ENCODE peak calls at places on chromosomes 13 and 19, in seven cellular contexts. Z is HCT116, W is upper lobe of left lung, E is prostate gland, T is HepG2, U is sigmoid colon, V is stomach. K is an unnamed sample. For H3K27me3, the result is how much of the 10 kb centered on the place peaks cover.

GRCh38 chr13:51921790-51922740 is 60.3 kb downstream of the CCDC70 start:
- DNase-seq in E (no peak), V (no peak), T (no peak), U (no peak), W (no peak), Z (no peak), K (no peak)

GRCh38 chr19:39324242-39324842 is 3.7 kb upstream of the LRFN1 start:
- DNase-seq in T (no peak), W (no peak), Z (no peak), U (no peak), E (no peak), V (no peak), K (no peak)

GRCh38 chr19:18110833-18111232 is 13.3 kb downstream of the MAST3 start:
- DNase-seq in W (peak), Z (no peak), E (no peak), T (no peak), V (peak), U (no peak), K (no peak)

GRCh38 chr13:27556109-27556508 is 64.2 kb downstream of the LNX2 start:
- DNase-seq in U (peak), E (no peak), T (no peak), V (no peak), Z (no peak), W (no peak), K (no peak)

GRCh38 chr13:41059466-41059865 is 1.8 kb upstream of the WBP4 start:
- DNase-seq in U (no peak), V (no peak), T (no peak), E (no peak), W (no peak), Z (no peak), K (no peak)

GRCh38 chr13:83065136-83065535 is 817.1 kb downstream of the SLITRK1 start:
- DNase-seq in T (no peak), W (no peak), E (peak), V (no peak), U (peak), Z (no peak), K (no peak)

GRCh38 chr19:10936661-10937084 is 8.1 kb downstream of the TIMM29 start:
- DNase-seq in V (peak), T (peak), W (peak), Z (peak), U (no peak), E (peak), K (no peak)

GRCh38 chr13:49697468-49697867 is 6.2 kb upstream of the EBPL start:
- DNase-seq in Z (no peak), E (no peak), T (no peak), W (no peak), V (no peak), U (no peak), K (no peak)

GRCh38 chr19:3154957-3155736 is 19.3 kb downstream of the GNA15 start:
- DNase-seq in E (peak), V (peak), T (peak), W (peak), U (peak), Z (peak), K (no peak)

GRCh38 chr13:40749327-40749726 is 21.7 kb downstream of the MRPS31 start:
- DNase-seq in Z (no peak), E (no peak), U (no peak), V (no peak), W (no peak), T (no peak), K (no peak)

GRCh38 chr19:42480335-42481095 is 37.8 kb upstream of the CXCL17 start:
- DNase-seq in U (no peak), W (peak), V (peak), Z (no peak), T (peak), E (no peak), K (no peak)

GRCh38 chr13:27607125-27607524 is 13.2 kb downstream of the LNX2 start:
- DNase-seq in V (no peak), U (no peak), E (no peak), Z (peak), T (peak), W (peak), K (no peak)

GRCh38 chr13:20192470-20193141 is at the start of gene GJB2:
- DNase-seq in V (peak), T (no peak), W (no peak), E (no peak), Z (no peak), U (no peak), K (no peak)

GRCh38 chr13:42969558-42970172 is 22.4 kb downstream of the EPSTI1 start:
- DNase-seq in V (peak), W (peak), E (peak), Z (peak), T (peak), U (peak), K (peak)

GRCh38 chr13:37755349-37755748 is 114.2 kb downstream of the TRPC4 start:
- DNase-seq in Z (no peak), T (no peak), U (no peak), V (no peak), W (no peak), E (no peak), K (no peak)

GRCh38 chr13:38340624-38341023 is 9.0 kb upstream of the UFM1 start:
- DNase-seq in T (no peak), E (no peak), Z (no peak), U (no peak), W (no peak), V (no peak), K (no peak)

GRCh38 chr19:31905980-31906948 is 439.1 kb upstream of the ZNF507 start:
- DNase-seq in Z (no peak), U (peak), E (peak), V (no peak), W (peak), T (no peak), K (no peak)

GRCh38 chr19:3129112-3129511 is 6.7 kb upstream of the GNA15 start:
- DNase-seq in U (no peak), V (no peak), E (peak), T (peak), W (no peak), Z (peak), K (no peak)

GRCh38 chr19:38862321-38863059 is 12.7 kb upstream of the HNRNPL start:
- DNase-seq in U (peak), T (no peak), W (peak), V (no peak), Z (no peak), E (peak), K (peak)

GRCh38 chr19:10884273-10884672 is 12.9 kb downstream of the CARM1 start:
- DNase-seq in V (no peak), W (no peak), T (no peak), U (peak), Z (peak), E (no peak), K (no peak)

GRCh38 chr13:29411493-29411892 is 184.0 kb downstream of the SLC7A1 start:
- DNase-seq in U (no peak), Z (no peak), W (no peak), E (no peak), T (no peak), V (no peak), K (no peak)

GRCh38 chr13:27813826-27814225 is 21.5 kb downstream of the GSX1 start:
- DNase-seq in E (no peak), U (peak), Z (no peak), W (no peak), V (no peak), T (no peak), K (no peak)

GRCh38 chr19:24086974-24087595 is at the start of gene ZNF254:
- DNase-seq in Z (no peak), W (peak), U (peak), V (peak), E (peak), T (no peak), K (peak)

GRCh38 chr13:45269204-45269603 is 68.4 kb upstream of the KCTD4 start:
- DNase-seq in T (no peak), W (no peak), V (no peak), Z (no peak), E (no peak), U (no peak), K (no peak)

GRCh38 chr19:1333789-1334188 is 48.1 kb downstream of the EFNA2 start:
- DNase-seq in W (no peak), U (no peak), V (no peak), Z (no peak), E (no peak), T (no peak), K (no peak)

GRCh38 chr19:45045671-45046353 is 7.0 kb downstream of the CLASRP start:
- DNase-seq in U (no peak), W (no peak), Z (no peak), E (no peak), T (peak), V (peak), K (no peak)

GRCh38 chr13:76828316-76828741 is 57.9 kb downstream of the KCTD12 start:
- DNase-seq in V (no peak), W (no peak), E (no peak), U (no peak), T (no peak), Z (no peak), K (no peak)

GRCh38 chr13:100836696-100837095 is 162.1 kb upstream of the TMTC4 start:
- DNase-seq in E (no peak), Z (no peak), W (no peak), V (no peak), U (no peak), T (no peak), K (no peak)

GRCh38 chr13:37414667-37415066 is 183.9 kb downstream of the POSTN start:
- DNase-seq in W (no peak), V (no peak), T (no peak), Z (no peak), E (no peak), U (no peak), K (no peak)

GRCh38 chr13:98332222-98332621 is 155.2 kb upstream of the RNF113B start:
- DNase-seq in U (no peak), T (no peak), V (no peak), E (no peak), Z (no peak), W (no peak), K (no peak)

GRCh38 chr19:9674669-9675357 is at the start of gene ZNF562:
- DNase-seq in T (peak), V (peak), W (peak), E (peak), U (peak), Z (peak), K (peak)

GRCh38 chr19:660793-661426 is 2.1 kb downstream of the RNF126 start:
- DNase-seq in Z (no peak), T (peak), E (no peak), U (peak), V (peak), W (no peak), K (no peak)

DNA sequence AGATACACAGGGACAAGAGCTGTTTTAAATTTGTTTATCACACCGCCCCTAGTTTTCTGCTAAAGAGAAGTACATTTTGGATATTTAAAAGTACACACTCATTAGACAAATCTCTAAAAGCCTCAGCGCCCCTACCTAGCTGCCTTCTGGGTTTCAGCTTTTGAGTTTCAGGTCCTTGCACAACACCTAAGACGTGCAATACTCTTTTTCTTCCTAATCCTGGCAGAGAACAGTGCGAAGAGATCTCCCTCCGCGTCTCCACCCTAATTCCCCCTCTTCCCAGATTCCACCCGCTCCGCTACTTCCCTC is 419 bp upstream of the KLF5 start:
- DNase-seq in E (no peak), U (no peak), W (no peak), V (no peak), Z (no peak), T (no peak), K (no peak)
- H3K27me3 ChIP-seq in E (under half), U (under half), W (under half), V (under half), Z (under half), T (under half), K (under half)

GRCh38 chr19:5831152-5831551 is 8.3 kb downstream of the FUT6 start:
- DNase-seq in U (no peak), W (no peak), T (no peak), V (no peak), Z (no peak), E (no peak), K (no peak)
- H3K27ac ChIP-seq in U (no peak), W (no peak), T (no peak), V (no peak), Z (no peak), E (no peak), K (no peak)

DNA sequence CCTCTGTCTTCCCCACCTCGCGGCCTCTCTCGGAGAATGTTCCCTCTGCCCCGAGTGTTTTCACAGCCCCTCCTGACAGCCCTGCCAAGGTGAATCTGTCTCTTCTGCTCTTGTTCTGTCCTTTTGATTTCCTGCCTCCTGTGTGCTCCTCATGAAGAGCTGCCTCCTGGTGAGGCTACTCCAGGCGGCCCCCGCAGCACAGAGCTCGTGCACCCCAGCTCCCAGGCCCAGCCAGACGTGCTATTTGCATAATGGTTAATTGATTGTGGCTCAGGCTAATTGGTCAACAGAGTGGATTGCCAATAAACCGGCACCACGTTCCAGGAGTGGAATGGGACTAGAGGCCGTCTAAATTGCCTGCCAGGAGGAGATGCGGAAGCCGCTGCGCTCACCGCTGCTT is 143.8 kb downstream of the KDM4B start:
- DNase-seq in V (no peak), Z (no peak), E (no peak), T (no peak), W (no peak), U (no peak), K (no peak)
- TF ChIP-seq POLR2AphosphoS5 in V (no peak), Z (no peak), E (no peak), T (no peak), W (no peak), U (no peak), K (no peak)

GRCh38 chr19:6101991-6102390 is 8.3 kb downstream of the RFX2 start:
- DNase-seq in T (no peak), U (no peak), V (no peak), W (no peak), E (no peak), Z (no peak), K (no peak)
- H3K27me3 ChIP-seq in T (under half), U (under half), V (under half), W (under half), E (under half), Z (under half), K (under half)

GRCh38 chr13:110336108-110336507 is 29.0 kb downstream of the COL4A2 start:
- DNase-seq in U (no peak), T (no peak), Z (no peak), E (no peak), V (no peak), W (no peak), K (no peak)

GRCh38 chr13:110337287-110337686 is 30.2 kb downstream of the COL4A2 start:
- DNase-seq in E (no peak), U (peak), Z (no peak), W (no peak), V (no peak), T (no peak), K (no peak)

GRCh38 chr13:110338441-110339101 is 31.5 kb downstream of the COL4A2 start:
- DNase-seq in V (no peak), W (no peak), E (no peak), U (peak), T (no peak), Z (no peak), K (no peak)

GRCh38 chr13:110334841-110335490 is 27.9 kb downstream of the COL4A2 start:
- DNase-seq in T (no peak), Z (no peak), W (no peak), V (no peak), U (no peak), E (no peak), K (no peak)

GRCh38 chr13:110336681-110337080 is 29.6 kb downstream of the COL4A2 start:
- DNase-seq in Z (no peak), V (no peak), T (no peak), U (no peak), W (no peak), E (no peak), K (no peak)
- H3K27ac ChIP-seq in Z (no peak), V (peak), T (no peak), U (peak), W (peak), E (peak), K (peak)

GRCh38 chr13:31890946-31891345 is 140.6 kb upstream of the FRY start:
- DNase-seq in V (no peak), E (no peak), Z (no peak), W (no peak), U (no peak), T (no peak), K (no peak)
- TF ChIP-seq POLR2AphosphoS5 in V (no peak), E (no peak), Z (no peak), W (no peak), U (no peak), T (no peak), K (no peak)

GRCh38 chr19:50844296-50844935 is 10.3 kb upstream of the KLK3 start:
- DNase-seq in Z (no peak), U (no peak), W (no peak), V (no peak), E (no peak), T (no peak), K (no peak)
- H3K27me3 ChIP-seq in Z (under half), U (under half), W (under half), V (under half), E (under half), T (under half), K (under half)

DNA sequence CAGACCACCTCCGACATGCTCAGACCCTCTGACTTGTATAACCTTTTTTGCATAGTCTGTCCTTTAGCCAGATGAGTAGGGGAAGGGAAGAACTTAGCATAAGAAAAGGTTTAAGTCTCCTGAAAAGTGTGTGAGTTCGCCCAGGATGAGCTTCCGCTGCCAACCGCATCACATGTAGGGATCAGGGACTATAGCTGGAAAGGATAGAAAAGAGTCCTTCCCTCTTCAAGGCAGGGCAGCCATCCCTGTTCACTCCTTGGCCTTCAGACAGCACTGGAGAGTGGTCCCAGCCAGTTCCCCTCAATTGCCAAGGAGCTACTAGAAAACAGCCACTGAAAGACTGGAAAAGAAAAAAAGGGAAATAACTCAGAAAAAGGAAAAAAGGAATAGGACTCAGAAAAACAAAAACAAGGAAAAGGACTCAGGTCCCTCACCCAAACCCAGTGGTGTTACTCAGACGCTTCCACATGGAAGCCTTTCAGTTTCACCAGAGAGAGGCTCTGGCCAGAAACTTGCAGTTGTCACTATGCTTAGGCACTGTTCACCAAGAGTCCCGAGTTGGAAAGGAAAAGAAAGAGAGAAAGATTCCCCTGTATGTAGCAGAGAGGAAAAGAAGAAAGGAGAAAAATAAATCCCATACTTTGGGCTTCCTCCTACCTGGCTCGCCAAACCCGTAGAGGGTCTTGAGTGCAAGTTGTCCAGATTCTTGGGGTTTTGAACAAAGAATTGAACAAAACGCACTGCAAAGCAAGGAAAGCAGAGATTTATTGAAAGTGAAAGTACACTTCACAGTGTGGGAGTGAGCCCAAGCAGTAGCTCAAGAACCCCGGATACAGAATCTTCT is 5.6 kb upstream of the TM9SF2 start:
- DNase-seq in E (no peak), U (no peak), V (no peak), T (peak), W (no peak), Z (no peak), K (no peak)
- H3K27ac ChIP-seq in E (no peak), U (peak), V (peak), T (peak), W (peak), Z (no peak), K (peak)